ENCODE peak calls at places on chromosomes 6 and 20, in six cellular contexts. One of them, this sample, is unnamed. For H3K9me3, the result is how much of the 10 kb centered on the place peaks cover.

GRCh38 chr6:149031545-149032317 is 284.9 kb downstream of the UST start:
- DNase-seq in IMR-90: peak
- DNase-seq in ovary: peak
- DNase-seq in A549: peak
- DNase-seq in body of pancreas: no peak
- DNase-seq in thoracic aorta: no peak
- DNase-seq in this sample: no peak

GRCh38 chr6:161694995-161695394 is 421.1 kb upstream of the AGPAT4 start:
- DNase-seq in IMR-90: no peak
- DNase-seq in ovary: no peak
- DNase-seq in A549: no peak
- DNase-seq in body of pancreas: peak
- DNase-seq in thoracic aorta: no peak
- DNase-seq in this sample: no peak

GRCh38 chr20:8043687-8044278 is 24.2 kb upstream of the TMX4 start:
- DNase-seq in IMR-90: peak
- DNase-seq in ovary: no peak
- DNase-seq in A549: peak
- DNase-seq in body of pancreas: peak
- DNase-seq in thoracic aorta: no peak
- DNase-seq in this sample: no peak

GRCh38 chr6:76771076-76771634 is 692.1 kb downstream of the HTR1B start:
- DNase-seq in IMR-90: no peak
- DNase-seq in ovary: no peak
- DNase-seq in A549: no peak
- DNase-seq in body of pancreas: no peak
- DNase-seq in thoracic aorta: no peak
- DNase-seq in this sample: peak

GRCh38 chr6:25971187-25971811 is 8.7 kb downstream of the TRIM38 start:
- DNase-seq in IMR-90: peak
- DNase-seq in ovary: peak
- DNase-seq in A549: peak
- DNase-seq in body of pancreas: peak
- DNase-seq in thoracic aorta: peak
- DNase-seq in this sample: no peak

GRCh38 chr6:84284428-84285033 is 57.1 kb upstream of the CEP162 start:
- DNase-seq in IMR-90: peak
- DNase-seq in ovary: no peak
- DNase-seq in A549: no peak
- DNase-seq in body of pancreas: peak
- DNase-seq in thoracic aorta: no peak
- DNase-seq in this sample: no peak

GRCh38 chr20:14336667-14337066 is 745 bp downstream of the FLRT3 start:
- DNase-seq in IMR-90: peak
- DNase-seq in ovary: no peak
- DNase-seq in A549: peak
- DNase-seq in body of pancreas: peak
- DNase-seq in thoracic aorta: no peak
- DNase-seq in this sample: no peak

GRCh38 chr6:43509142-43509983 is 783 bp downstream of the LRRC73 start:
- DNase-seq in IMR-90: no peak
- DNase-seq in ovary: no peak
- DNase-seq in A549: no peak
- DNase-seq in body of pancreas: no peak
- DNase-seq in thoracic aorta: no peak
- DNase-seq in this sample: no peak

GRCh38 chr6:148523051-148523450 is 180.4 kb downstream of the SASH1 start:
- DNase-seq in IMR-90: peak
- DNase-seq in ovary: no peak
- DNase-seq in A549: no peak
- DNase-seq in body of pancreas: no peak
- DNase-seq in thoracic aorta: no peak
- DNase-seq in this sample: no peak

GRCh38 chr20:63150911-63151531 is 64.9 kb downstream of the YTHDF1 start:
- DNase-seq in IMR-90: no peak
- DNase-seq in ovary: no peak
- DNase-seq in A549: no peak
- DNase-seq in body of pancreas: no peak
- DNase-seq in thoracic aorta: no peak
- DNase-seq in this sample: peak

GRCh38 chr20:63178889-63179751 is 36.8 kb downstream of the YTHDF1 start:
- DNase-seq in IMR-90: peak
- DNase-seq in ovary: no peak
- DNase-seq in A549: no peak
- DNase-seq in body of pancreas: peak
- DNase-seq in thoracic aorta: no peak
- DNase-seq in this sample: peak

GRCh38 chr6:112503210-112503609 is 156.1 kb downstream of the RFPL4B start:
- DNase-seq in IMR-90: no peak
- DNase-seq in ovary: no peak
- DNase-seq in A549: no peak
- DNase-seq in body of pancreas: no peak
- DNase-seq in thoracic aorta: no peak
- DNase-seq in this sample: no peak

GRCh38 chr20:31257364-31257763 is at the start of gene DEFB115:
- DNase-seq in IMR-90: no peak
- DNase-seq in ovary: no peak
- DNase-seq in A549: no peak
- DNase-seq in body of pancreas: no peak
- DNase-seq in thoracic aorta: no peak
- DNase-seq in this sample: no peak
- H3K9me3 ChIP-seq in IMR-90: under half
- H3K9me3 ChIP-seq in ovary: under half
- H3K9me3 ChIP-seq in A549: under half
- H3K9me3 ChIP-seq in body of pancreas: under half
- H3K9me3 ChIP-seq in thoracic aorta: under half
- H3K9me3 ChIP-seq in this sample: under half

GRCh38 chr20:47917549-47918070 is 132.3 kb upstream of the SULF2 start:
- DNase-seq in IMR-90: no peak
- DNase-seq in ovary: no peak
- DNase-seq in A549: no peak
- DNase-seq in body of pancreas: no peak
- DNase-seq in thoracic aorta: no peak
- DNase-seq in this sample: no peak

GRCh38 chr20:47925603-47926002 is 140.3 kb upstream of the SULF2 start:
- DNase-seq in IMR-90: no peak
- DNase-seq in ovary: no peak
- DNase-seq in A549: no peak
- DNase-seq in body of pancreas: no peak
- DNase-seq in thoracic aorta: no peak
- DNase-seq in this sample: no peak

GRCh38 chr20:47926731-47927130 is 141.4 kb upstream of the SULF2 start:
- DNase-seq in IMR-90: no peak
- DNase-seq in ovary: no peak
- DNase-seq in A549: no peak
- DNase-seq in body of pancreas: no peak
- DNase-seq in thoracic aorta: no peak
- DNase-seq in this sample: no peak

GRCh38 chr20:47921306-47922279 is 136.3 kb upstream of the SULF2 start:
- DNase-seq in IMR-90: no peak
- DNase-seq in ovary: no peak
- DNase-seq in A549: no peak
- DNase-seq in body of pancreas: no peak
- DNase-seq in thoracic aorta: no peak
- DNase-seq in this sample: no peak

GRCh38 chr20:47922280-47922675 is 137.0 kb upstream of the SULF2 start:
- DNase-seq in IMR-90: peak
- DNase-seq in ovary: no peak
- DNase-seq in A549: no peak
- DNase-seq in body of pancreas: no peak
- DNase-seq in thoracic aorta: no peak
- DNase-seq in this sample: no peak
- H3K27ac ChIP-seq in IMR-90: no peak
- H3K27ac ChIP-seq in ovary: no peak
- H3K27ac ChIP-seq in A549: no peak
- H3K27ac ChIP-seq in body of pancreas: no peak
- H3K27ac ChIP-seq in thoracic aorta: no peak
- H3K27ac ChIP-seq in this sample: no peak

GRCh38 chr6:70693887-70694286 is 26.2 kb downstream of the SMAP1 start:
- DNase-seq in IMR-90: no peak
- DNase-seq in ovary: no peak
- DNase-seq in A549: no peak
- DNase-seq in body of pancreas: no peak
- DNase-seq in thoracic aorta: no peak
- DNase-seq in this sample: no peak

DNA sequence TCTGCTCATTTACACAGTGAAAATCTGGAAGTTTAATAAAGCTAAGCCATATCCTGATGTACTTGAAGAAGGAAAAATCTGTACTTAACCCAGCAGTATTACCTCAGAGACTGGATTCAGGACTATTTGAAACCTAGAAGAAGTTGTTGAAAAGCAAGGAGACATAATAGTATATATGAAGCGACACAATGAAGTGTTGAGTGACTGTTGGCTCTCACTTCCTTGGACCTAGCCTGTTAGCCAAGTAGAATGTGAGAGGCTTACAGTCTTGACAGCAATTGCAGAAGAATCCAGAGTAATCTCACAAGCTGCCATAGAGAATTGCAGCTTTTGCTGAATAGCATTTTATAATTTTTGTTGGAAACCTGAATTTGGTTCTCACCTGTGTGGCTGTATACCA is 26.7 kb downstream of the SMAP1 start:
- DNase-seq in IMR-90: no peak
- DNase-seq in ovary: no peak
- DNase-seq in A549: no peak
- DNase-seq in body of pancreas: no peak
- DNase-seq in thoracic aorta: no peak
- DNase-seq in this sample: no peak
- H3K9me3 ChIP-seq in IMR-90: under half
- H3K9me3 ChIP-seq in ovary: under half
- H3K9me3 ChIP-seq in A549: under half
- H3K9me3 ChIP-seq in body of pancreas: under half
- H3K9me3 ChIP-seq in thoracic aorta: under half
- H3K9me3 ChIP-seq in this sample: under half

GRCh38 chr6:65570340-65570739 is 136.7 kb downstream of the EYS start:
- DNase-seq in IMR-90: no peak
- DNase-seq in ovary: no peak
- DNase-seq in A549: no peak
- DNase-seq in body of pancreas: no peak
- DNase-seq in thoracic aorta: no peak
- DNase-seq in this sample: no peak

GRCh38 chr6:65566117-65566516 is 140.9 kb downstream of the EYS start:
- DNase-seq in IMR-90: no peak
- DNase-seq in ovary: no peak
- DNase-seq in A549: no peak
- DNase-seq in body of pancreas: no peak
- DNase-seq in thoracic aorta: no peak
- DNase-seq in this sample: no peak

GRCh38 chr6:65569505-65569904 is 137.5 kb downstream of the EYS start:
- DNase-seq in IMR-90: no peak
- DNase-seq in ovary: no peak
- DNase-seq in A549: no peak
- DNase-seq in body of pancreas: no peak
- DNase-seq in thoracic aorta: no peak
- DNase-seq in this sample: no peak
- H3K27ac ChIP-seq in IMR-90: no peak
- H3K27ac ChIP-seq in ovary: no peak
- H3K27ac ChIP-seq in A549: no peak
- H3K27ac ChIP-seq in body of pancreas: no peak
- H3K27ac ChIP-seq in thoracic aorta: no peak
- H3K27ac ChIP-seq in this sample: no peak

GRCh38 chr20:26354521-26354920 is 657.9 kb upstream of the ZNF337 start:
- DNase-seq in IMR-90: no peak
- DNase-seq in ovary: no peak
- DNase-seq in A549: no peak
- DNase-seq in body of pancreas: no peak
- DNase-seq in thoracic aorta: no peak
- DNase-seq in this sample: no peak
- H3K9me3 ChIP-seq in IMR-90: under half
- H3K9me3 ChIP-seq in ovary: under half
- H3K9me3 ChIP-seq in A549: under half
- H3K9me3 ChIP-seq in body of pancreas: under half
- H3K9me3 ChIP-seq in thoracic aorta: under half
- H3K9me3 ChIP-seq in this sample: under half

GRCh38 chr6:139973602-139974373 is 599.3 kb upstream of the CITED2 start:
- DNase-seq in IMR-90: peak
- DNase-seq in ovary: no peak
- DNase-seq in A549: no peak
- DNase-seq in body of pancreas: no peak
- DNase-seq in thoracic aorta: no peak
- DNase-seq in this sample: no peak
- H3K27ac ChIP-seq in IMR-90: peak
- H3K27ac ChIP-seq in ovary: peak
- H3K27ac ChIP-seq in A549: peak
- H3K27ac ChIP-seq in body of pancreas: no peak
- H3K27ac ChIP-seq in thoracic aorta: peak
- H3K27ac ChIP-seq in this sample: peak

GRCh38 chr6:30282522-30282921 is 44.2 kb upstream of the TRIM39 start:
- DNase-seq in IMR-90: no peak
- DNase-seq in ovary: no peak
- DNase-seq in A549: no peak
- DNase-seq in body of pancreas: no peak
- DNase-seq in thoracic aorta: no peak
- DNase-seq in this sample: no peak

GRCh38 chr6:30287139-30287538 is 39.6 kb upstream of the TRIM39 start:
- DNase-seq in IMR-90: no peak
- DNase-seq in ovary: no peak
- DNase-seq in A549: no peak
- DNase-seq in body of pancreas: no peak
- DNase-seq in thoracic aorta: no peak
- DNase-seq in this sample: no peak

GRCh38 chr6:30283761-30284160 is 43.0 kb upstream of the TRIM39 start:
- DNase-seq in IMR-90: no peak
- DNase-seq in ovary: no peak
- DNase-seq in A549: no peak
- DNase-seq in body of pancreas: no peak
- DNase-seq in thoracic aorta: no peak
- DNase-seq in this sample: no peak
- H3K9me3 ChIP-seq in IMR-90: under half
- H3K9me3 ChIP-seq in ovary: under half
- H3K9me3 ChIP-seq in A549: half or more
- H3K9me3 ChIP-seq in body of pancreas: under half
- H3K9me3 ChIP-seq in thoracic aorta: half or more
- H3K9me3 ChIP-seq in this sample: half or more

DNA sequence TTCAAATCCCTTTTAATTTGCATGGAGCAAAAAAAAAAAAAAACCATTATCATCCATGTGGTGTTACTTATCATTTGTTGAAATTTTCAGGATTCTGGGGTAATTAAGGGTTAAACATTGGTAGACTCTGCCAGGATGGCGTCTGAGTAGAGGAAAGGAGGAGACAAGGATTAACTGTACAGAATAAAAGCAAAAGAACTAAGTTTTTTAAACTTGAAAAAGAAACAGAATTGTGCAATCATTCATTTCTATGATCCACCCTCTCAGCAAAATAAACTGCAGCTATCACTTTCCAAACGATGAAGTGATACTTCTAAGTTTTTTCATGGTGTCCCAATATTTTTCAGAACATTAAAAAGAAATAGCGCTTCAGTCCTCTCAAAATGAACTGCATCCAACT is 69.6 kb upstream of the LTV1 start:
- DNase-seq in IMR-90: no peak
- DNase-seq in ovary: no peak
- DNase-seq in A549: no peak
- DNase-seq in body of pancreas: no peak
- DNase-seq in thoracic aorta: no peak
- DNase-seq in this sample: no peak
- H3K27ac ChIP-seq in IMR-90: no peak
- H3K27ac ChIP-seq in ovary: peak
- H3K27ac ChIP-seq in A549: no peak
- H3K27ac ChIP-seq in body of pancreas: no peak
- H3K27ac ChIP-seq in thoracic aorta: peak
- H3K27ac ChIP-seq in this sample: peak